ENCODE peak calls at places on chromosomes 13 and 19, in nine cellular contexts. B is cardiac muscle cell, Y is suprapubic skin, F is left ventricle myocardium inferior, J is stomach, Q is Peyer's patch, S is aorta, X is neuronal stem cell, O is body of pancreas. I is an unnamed sample.
A peak's percentile ranks its signal among the peaks of the same experiment; 100 is the strongest.

GRCh38 chr19:41323430-41324125 is 13.6 kb downstream of the CCDC97 start:
- DNase-seq in B (peak; percentile 97), Y (peak; percentile 89), F (peak; percentile 62), J (peak; percentile 60), Q (no peak), S (peak; percentile 89), X (no peak), O (peak; percentile 56), I (no peak)

GRCh38 chr13:112510002-112510780 is 77.8 kb downstream of the TUBGCP3 start:
- DNase-seq in B (peak; percentile 64), Y (no peak), F (no peak), J (no peak), Q (no peak), S (no peak), X (peak; percentile 62), O (peak; percentile 46), I (peak; percentile 70)

GRCh38 chr13:51153527-51153926 is 42.5 kb upstream of the C13orf42 start:
- DNase-seq in B (peak; percentile 43), Y (no peak), F (no peak), J (no peak), Q (no peak), S (no peak), X (no peak), O (no peak), I (no peak)

GRCh38 chr19:41223431-41224234 is 4.6 kb downstream of the AXL start:
- DNase-seq in B (peak; percentile 44), Y (no peak), F (no peak), J (no peak), Q (no peak), S (peak; percentile 91), X (peak; percentile 80), O (peak; percentile 13), I (no peak)

GRCh38 chr19:13053761-13054604 is 48.7 kb downstream of the LYL1 start:
- DNase-seq in B (peak; percentile 99), Y (peak; percentile 90), F (peak; percentile 93), J (peak; percentile 89), Q (no peak), S (peak; percentile 96), X (peak; percentile 69), O (peak; percentile 93), I (no peak)

GRCh38 chr13:77370888-77371287 is 44.0 kb upstream of the MYCBP2 start:
- DNase-seq in B (no peak), Y (no peak), F (no peak), J (no peak), Q (no peak), S (no peak), X (no peak), O (no peak), I (no peak)

GRCh38 chr19:7865262-7865911 is 8.8 kb downstream of the PRR36 start:
- DNase-seq in B (no peak), Y (no peak), F (no peak), J (no peak), Q (no peak), S (no peak), X (no peak), O (no peak), I (no peak)

GRCh38 chr19:33386361-33386858 is 12.9 kb downstream of the CEBPG start:
- DNase-seq in B (no peak), Y (peak; percentile 61), F (peak; percentile 14), J (no peak), Q (no peak), S (peak; percentile 57), X (no peak), O (no peak), I (no peak)

GRCh38 chr19:47095707-47096704 is 17.6 kb downstream of the ZC3H4 start:
- DNase-seq in B (peak; percentile 45), Y (peak; percentile 85), F (peak; percentile 77), J (peak; percentile 97), Q (no peak), S (no peak), X (no peak), O (peak; percentile 97), I (no peak)
- H3K4me3 ChIP-seq in B (no peak overlapping the region), Y (no peak overlapping the region), F (no peak overlapping the region), J (no peak overlapping the region), Q (no peak overlapping the region), S (no peak overlapping the region), X (no peak overlapping the region), O (no peak overlapping the region), I (no peak overlapping the region)

GRCh38 chr19:18529782-18530181 is 7.9 kb upstream of the ELL start:
- DNase-seq in B (no peak), Y (no peak), F (no peak), J (no peak), Q (no peak), S (no peak), X (no peak), O (no peak), I (no peak)

GRCh38 chr19:18536475-18536874 is 6.9 kb downstream of the FKBP8 start:
- DNase-seq in B (no peak), Y (no peak), F (no peak), J (no peak), Q (no peak), S (no peak), X (no peak), O (no peak), I (no peak)

GRCh38 chr19:18531485-18531884 is 9.6 kb upstream of the ELL start:
- DNase-seq in B (no peak), Y (no peak), F (no peak), J (no peak), Q (no peak), S (no peak), X (no peak), O (no peak), I (no peak)

GRCh38 chr19:18533058-18533457 is 10.3 kb downstream of the FKBP8 start:
- DNase-seq in B (no peak), Y (no peak), F (no peak), J (no peak), Q (no peak), S (no peak), X (no peak), O (no peak), I (no peak)

DNA sequence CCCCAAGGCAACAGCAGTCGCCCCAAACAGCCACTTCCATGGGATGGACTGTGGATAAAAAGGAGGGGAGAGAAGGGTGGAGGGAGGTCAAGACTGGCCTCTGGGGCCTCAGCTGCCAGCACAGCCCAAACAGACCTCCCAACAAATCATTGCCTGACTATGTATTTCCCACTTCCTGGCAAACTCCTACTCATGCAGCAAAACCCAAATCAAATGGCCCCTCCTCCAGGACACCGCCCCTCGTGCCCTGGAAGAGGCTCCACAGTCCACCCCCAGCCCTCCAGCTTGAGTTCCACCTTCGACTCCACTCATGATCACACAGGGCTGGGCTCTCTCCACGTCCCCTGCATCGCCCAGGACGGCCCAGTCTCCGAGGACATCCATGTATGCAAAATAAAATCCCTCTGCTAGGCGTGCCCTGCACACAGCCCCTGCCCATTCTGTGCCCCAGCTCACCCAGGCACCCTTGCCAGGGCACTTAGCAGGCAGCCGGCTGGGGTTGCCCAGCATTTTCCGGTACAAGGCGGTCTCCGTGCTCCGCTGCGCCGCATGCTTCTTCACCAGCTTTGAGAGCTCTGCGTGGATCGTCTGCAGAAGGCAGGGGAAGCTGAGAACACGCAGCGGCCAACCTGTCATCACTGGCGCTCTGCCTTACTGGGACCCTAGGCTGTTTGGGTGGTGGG is 10.5 kb upstream of the ELL start:
- DNase-seq in B (no peak), Y (no peak), F (no peak), J (no peak), Q (no peak), S (no peak), X (no peak), O (no peak), I (no peak)
- H3K4me1 ChIP-seq in B (no peaks in the 10 kb centered on the region), Y (no peaks in the 10 kb centered on the region), F (peaks cover 4% of the 10 kb centered on the region), J (no peaks in the 10 kb centered on the region), Q (no peaks in the 10 kb centered on the region), S (no peaks in the 10 kb centered on the region), X (no peaks in the 10 kb centered on the region), O (no peaks in the 10 kb centered on the region), I (no peaks in the 10 kb centered on the region)

GRCh38 chr19:17503240-17503639 is 8.2 kb upstream of the PGLS start:
- DNase-seq in B (no peak), Y (no peak), F (no peak), J (no peak), Q (no peak), S (no peak), X (no peak), O (no peak), I (no peak)

GRCh38 chr19:17504456-17504855 is 7.0 kb upstream of the PGLS start:
- DNase-seq in B (no peak), Y (no peak), F (no peak), J (peak; percentile 55), Q (no peak), S (no peak), X (no peak), O (no peak), I (no peak)

GRCh38 chr19:17497149-17497798 is 14.2 kb upstream of the PGLS start:
- DNase-seq in B (no peak), Y (no peak), F (no peak), J (no peak), Q (no peak), S (no peak), X (no peak), O (no peak), I (no peak)

GRCh38 chr19:17504030-17504429 is 7.4 kb upstream of the PGLS start:
- DNase-seq in B (no peak), Y (no peak), F (no peak), J (no peak), Q (no peak), S (no peak), X (no peak), O (no peak), I (no peak)

DNA sequence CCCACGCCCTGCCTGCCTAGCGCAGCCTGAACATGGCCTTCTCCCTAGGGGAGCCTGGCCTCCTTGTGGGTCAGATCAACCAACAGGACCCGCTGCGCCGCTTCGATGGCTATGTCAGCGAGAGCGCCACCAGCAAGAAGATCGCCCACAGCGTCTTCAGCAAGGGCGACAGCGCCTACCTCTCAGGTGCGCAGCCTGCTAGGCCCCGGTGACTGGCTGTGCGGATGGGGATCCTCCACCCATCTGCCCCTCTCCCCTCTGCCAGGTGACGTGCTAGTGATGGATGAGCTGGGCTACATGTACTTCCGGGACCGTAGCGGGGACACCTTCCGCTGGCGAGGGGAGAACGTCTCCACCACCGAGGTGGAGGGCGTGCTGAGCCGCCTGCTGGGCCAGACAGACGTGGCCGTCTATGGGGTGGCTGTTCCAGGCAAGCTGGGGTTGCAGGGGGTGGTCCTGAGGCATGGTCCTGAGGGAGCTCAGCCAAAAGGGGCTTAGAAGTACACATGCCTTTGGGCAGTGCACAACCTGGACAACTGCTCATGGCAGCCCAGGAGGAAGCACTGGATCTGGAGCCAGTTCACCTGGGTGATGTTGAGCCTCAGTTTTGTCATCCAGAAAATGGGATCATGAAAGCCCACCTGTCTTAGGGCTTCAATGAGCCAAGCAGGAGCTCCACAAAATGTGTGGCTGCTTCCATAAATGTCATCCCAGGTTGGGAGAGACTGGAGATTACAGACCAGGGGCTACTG is 10.8 kb upstream of the PGLS start:
- DNase-seq in B (no peak), Y (no peak), F (no peak), J (no peak), Q (no peak), S (no peak), X (no peak), O (no peak), I (no peak)
- H3K27ac ChIP-seq in B (peak overlapping the region; percentile 80), Y (peak overlapping the region; percentile 65), F (peak overlapping the region; percentile 69), J (no peak overlapping the region), Q (peak overlapping the region; percentile 39), S (no peak overlapping the region), X (no peak overlapping the region), O (no peak overlapping the region), I (no peak overlapping the region)

DNA sequence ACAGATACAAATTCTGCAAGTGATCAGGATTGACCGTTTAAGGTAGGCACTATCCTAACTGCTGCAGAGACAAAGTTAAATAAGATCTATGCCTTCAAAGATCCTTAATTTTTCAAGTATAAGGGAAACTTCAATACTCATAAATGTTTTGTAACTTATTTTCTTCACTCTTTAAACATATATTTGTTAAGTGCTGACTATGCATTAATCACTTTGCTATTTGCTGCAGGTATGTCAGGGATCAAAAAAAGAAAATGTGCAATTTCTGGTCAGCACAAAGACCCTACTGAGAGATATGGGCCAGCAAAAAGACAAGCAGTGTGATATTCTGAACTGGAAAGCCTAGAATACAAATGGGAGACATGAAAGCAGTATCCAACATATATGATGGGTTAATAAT is 756.1 kb upstream of the PCDH9 start:
- DNase-seq in B (no peak), Y (no peak), F (no peak), J (no peak), Q (no peak), S (no peak), X (no peak), O (no peak), I (no peak)
- H3K4me3 ChIP-seq in B (no peak overlapping the region), Y (no peak overlapping the region), F (no peak overlapping the region), J (no peak overlapping the region), Q (no peak overlapping the region), S (no peak overlapping the region), X (no peak overlapping the region), O (no peak overlapping the region), I (no peak overlapping the region)

I was measured in iPS DF 6.9.